ENCODE peak calls at places on chromosome 19, in ten cellular contexts. C is naive thymus-derived CD8-positive, alpha-beta T cell; B is WERI-Rb-1; U is NCI-H1417 treated with DMSO at 0.1 percent for 48 hours; P is A673; X is GM12865; I is ELF-1; Q is cardiac muscle cell; D is stimulated activated CD4-positive, alpha-beta T cell treated with anti-CD3 and anti-CD28 coated beads, Interleukin-1b, Interleukin-23, amount 100 ng/mL, for 24 hours; E is GM04503. K is an unnamed sample.

GRCh38 chr19:58229255-58229639 is 533 bp downstream of the ZNF544 start:
- DNase-seq in U (no peak), P (peak), D (peak), C (no peak), B (peak), Q (peak), I (peak), E (no peak), X (peak), K (no peak)

GRCh38 chr19:6023085-6023682 is 45.2 kb upstream of the RANBP3 start:
- DNase-seq in X (no peak), P (no peak), B (no peak), C (no peak), Q (no peak), U (no peak), I (no peak), E (peak), D (no peak), K (no peak)

GRCh38 chr19:10706990-10707389 is 5.8 kb downstream of the QTRT1 start:
- DNase-seq in Q (no peak), P (no peak), B (peak), I (no peak), E (no peak), D (no peak), C (no peak), U (no peak), X (no peak), K (no peak)

GRCh38 chr19:10812902-10813404 is 23.1 kb downstream of the TMED1 start:
- DNase-seq in Q (no peak), C (no peak), X (no peak), I (peak), D (no peak), U (no peak), E (peak), P (peak), B (no peak), K (no peak)

GRCh38 chr19:17951151-17952040 is 15.5 kb upstream of the KCNN1 start:
- DNase-seq in P (no peak), B (peak), I (no peak), E (no peak), X (peak), U (no peak), C (no peak), Q (peak), D (no peak), K (no peak)

GRCh38 chr19:29872224-29872731 is 60.5 kb downstream of the CCNE1 start:
- DNase-seq in U (no peak), I (peak), B (no peak), D (no peak), Q (peak), P (peak), E (no peak), X (peak), C (peak), K (no peak)

GRCh38 chr19:16324384-16325160 is at the start of gene KLF2:
- DNase-seq in C (peak), B (peak), I (peak), E (no peak), P (peak), D (peak), U (no peak), Q (peak), X (peak), K (no peak)

GRCh38 chr19:4669723-4670480 is at the start of gene MYDGF:
- DNase-seq in E (peak), Q (peak), X (peak), C (peak), I (peak), P (peak), D (peak), U (peak), B (peak), K (peak)

GRCh38 chr19:14051980-14052379 is 9.9 kb downstream of the PALM3 start:
- DNase-seq in Q (no peak), I (no peak), D (no peak), B (no peak), X (no peak), C (no peak), U (no peak), P (no peak), E (no peak), K (no peak)

GRCh38 chr19:16330811-16331690 is 6.4 kb downstream of the KLF2 start:
- DNase-seq in P (no peak), U (no peak), C (no peak), Q (no peak), X (no peak), E (no peak), B (no peak), I (no peak), D (no peak), K (no peak)

GRCh38 chr19:43575156-43575950 is at the start of the genes PINLYP and XRCC1:
- DNase-seq in X (peak), C (peak), U (peak), B (peak), Q (peak), I (peak), E (peak), P (peak), D (peak), K (peak)

GRCh38 chr19:19274146-19274545 is 1.0 kb upstream of the TM6SF2 start:
- DNase-seq in U (no peak), B (no peak), E (no peak), Q (no peak), D (no peak), I (no peak), C (no peak), X (no peak), P (no peak), K (no peak)

GRCh38 chr19:33496496-33496895 is 25.1 kb downstream of the PEPD start:
- DNase-seq in Q (no peak), E (no peak), U (no peak), I (no peak), P (no peak), D (no peak), X (no peak), B (no peak), C (no peak), K (no peak)

GRCh38 chr19:19817357-19817756 is 4.2 kb downstream of the ZNF506 start:
- DNase-seq in P (no peak), U (no peak), X (no peak), D (peak), B (no peak), C (peak), I (no peak), E (no peak), Q (no peak), K (no peak)

GRCh38 chr19:1009043-1009975 is 9.1 kb downstream of the GRIN3B start:
- DNase-seq in X (no peak), U (no peak), C (no peak), B (no peak), D (no peak), E (no peak), Q (no peak), I (no peak), P (peak), K (no peak)

GRCh38 chr19:15722956-15723355 is 4.9 kb upstream of the OR10H2 start:
- DNase-seq in D (no peak), Q (no peak), X (no peak), E (no peak), B (no peak), U (no peak), C (no peak), P (no peak), I (no peak), K (no peak)

GRCh38 chr19:33947565-33947964 is 150.9 kb downstream of the KCTD15 start:
- DNase-seq in D (no peak), X (peak), I (no peak), B (no peak), C (no peak), P (no peak), U (no peak), Q (no peak), E (no peak), K (no peak)

GRCh38 chr19:330503-330902 is 14.1 kb downstream of the MIER2 start:
- DNase-seq in B (no peak), E (no peak), X (no peak), P (no peak), U (no peak), C (no peak), D (no peak), I (no peak), Q (no peak), K (no peak)

GRCh38 chr19:55535173-55535572 is 1.8 kb downstream of the SBK2 start:
- DNase-seq in P (no peak), D (no peak), E (no peak), I (no peak), B (no peak), Q (no peak), X (no peak), C (no peak), U (no peak), K (no peak)

GRCh38 chr19:54154603-54155345 is 4.7 kb downstream of the LENG1 start:
- DNase-seq in E (peak), I (no peak), C (peak), Q (no peak), P (no peak), D (no peak), B (no peak), U (no peak), X (no peak), K (no peak)

GRCh38 chr19:38059897-38060296 is 152.9 kb downstream of the SIPA1L3 start:
- DNase-seq in E (no peak), B (no peak), U (no peak), I (no peak), D (no peak), C (peak), P (no peak), X (peak), Q (no peak), K (no peak)

GRCh38 chr19:28943651-28944050 is 269.3 kb downstream of the UQCRFS1 start:
- DNase-seq in D (no peak), C (no peak), X (no peak), P (no peak), U (no peak), E (no peak), Q (no peak), B (no peak), I (peak), K (no peak)